ENCODE peak calls at places on chromosomes 7 and 10, in seven cellular contexts. L is HCT116, B is PC-3, O is SK-N-SH, I is GM23338, H is MM.1S, Z is neural progenitor cell. Q is an unnamed sample.

GRCh38 chr10:125213541-125214282 is 53.3 kb upstream of the CTBP2 start:
- DNase-seq in L (no peak), B (no peak), O (no peak), I (no peak), H (no peak), Z (no peak), Q (no peak)

GRCh38 chr7:50864694-50865093 is 82.0 kb upstream of the GRB10 start:
- DNase-seq in L (no peak), B (no peak), O (no peak), I (no peak), H (no peak), Z (peak), Q (no peak)

GRCh38 chr7:116271161-116271979 is 61.0 kb downstream of the TES start:
- DNase-seq in L (no peak), B (no peak), O (no peak), I (no peak), H (no peak), Z (no peak), Q (peak)

GRCh38 chr10:11639346-11639745 is 27.9 kb upstream of the USP6NL start:
- DNase-seq in L (no peak), B (no peak), O (no peak), I (no peak), H (no peak), Z (no peak), Q (no peak)

GRCh38 chr10:58175990-58176910 is 91.4 kb downstream of the IPMK start:
- DNase-seq in L (no peak), B (peak), O (no peak), I (peak), H (no peak), Z (peak), Q (peak)

GRCh38 chr10:121608669-121609190 is 10.5 kb upstream of the FGFR2 start:
- DNase-seq in L (peak), B (peak), O (peak), I (peak), H (peak), Z (peak), Q (peak)

GRCh38 chr10:35000936-35001335 is 89.2 kb downstream of the CUL2 start:
- DNase-seq in L (no peak), B (no peak), O (no peak), I (peak), H (no peak), Z (no peak), Q (no peak)

GRCh38 chr7:125930848-125931247 is 1001.2 kb upstream of the POT1 start:
- DNase-seq in L (no peak), B (no peak), O (no peak), I (no peak), H (no peak), Z (no peak), Q (no peak)

GRCh38 chr7:127874951-127875608 is 156.2 kb downstream of the LRRC4 start:
- DNase-seq in L (no peak), B (no peak), O (no peak), I (no peak), H (no peak), Z (no peak), Q (peak)

GRCh38 chr10:15169555-15170407 is 1.3 kb upstream of the NMT2 start:
- DNase-seq in L (no peak), B (no peak), O (no peak), I (no peak), H (no peak), Z (peak), Q (no peak)

GRCh38 chr10:31618541-31619291 is 299.7 kb downstream of the ZEB1 start:
- DNase-seq in L (no peak), B (no peak), O (no peak), I (no peak), H (no peak), Z (no peak), Q (peak)

GRCh38 chr7:82677493-82677892 is 233.9 kb upstream of the CACNA2D1 start:
- DNase-seq in L (no peak), B (no peak), O (no peak), I (no peak), H (peak), Z (no peak), Q (peak)

GRCh38 chr7:116101709-116102108 is 71.1 kb upstream of the TFEC start:
- DNase-seq in L (no peak), B (peak), O (no peak), I (no peak), H (no peak), Z (no peak), Q (peak)

GRCh38 chr7:158082761-158083160 is 504.9 kb downstream of the PTPRN2 start:
- DNase-seq in L (no peak), B (no peak), O (no peak), I (no peak), H (no peak), Z (no peak), Q (no peak)

DNA sequence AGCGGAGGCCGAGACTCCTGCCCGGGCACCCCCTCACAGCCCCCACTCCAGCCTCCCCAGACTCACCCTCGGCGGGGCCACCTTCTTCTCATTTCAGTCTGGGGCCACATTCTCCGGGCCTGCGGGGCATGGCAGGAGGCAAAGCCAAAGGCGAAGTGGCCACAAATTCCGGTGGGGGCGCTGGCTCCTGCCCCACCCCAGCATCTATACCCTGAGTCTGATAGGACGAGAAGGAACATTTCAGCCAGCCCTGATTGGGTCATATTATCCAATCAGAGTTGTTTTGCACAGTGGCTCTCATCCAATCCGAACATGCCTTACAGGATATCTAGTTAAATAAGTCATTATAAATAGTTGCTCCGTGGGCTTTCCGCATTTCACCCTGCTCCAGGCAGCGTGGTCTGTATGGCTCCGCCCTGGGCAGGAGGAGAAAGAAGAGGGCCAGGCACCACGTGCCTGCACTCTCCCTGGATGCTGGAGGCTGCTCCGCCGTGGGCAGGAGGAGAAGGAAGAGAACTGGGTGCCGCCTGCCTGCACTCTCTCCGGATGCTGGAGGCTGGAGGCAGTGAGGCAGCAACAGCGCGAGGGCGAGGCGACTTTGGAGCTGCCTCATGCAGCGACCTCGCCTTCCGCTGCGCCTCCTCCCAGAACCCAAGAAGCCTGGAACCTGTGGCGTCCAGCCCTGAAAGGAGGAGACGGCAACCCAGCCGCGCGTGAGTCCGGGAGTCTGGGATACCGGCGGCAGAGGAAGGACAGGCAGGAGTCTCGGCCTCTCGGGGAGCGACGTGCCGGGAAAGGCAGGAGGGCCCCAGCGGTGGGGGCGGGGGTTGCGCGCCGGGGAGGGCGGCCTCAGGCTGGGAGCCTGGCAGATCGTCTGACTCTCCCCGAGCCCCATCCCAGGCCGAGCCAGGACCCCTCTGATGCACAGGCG is 162.9 kb downstream of the ZNF33B start:
- DNase-seq in L (peak), B (peak), O (peak), I (peak), H (no peak), Z (no peak), Q (peak)
- TF ChIP-seq EZH2phosphoT487 in L (no peak), B (no peak), O (no peak), I (no peak), H (no peak), Z (no peak), Q (no peak)

DNA sequence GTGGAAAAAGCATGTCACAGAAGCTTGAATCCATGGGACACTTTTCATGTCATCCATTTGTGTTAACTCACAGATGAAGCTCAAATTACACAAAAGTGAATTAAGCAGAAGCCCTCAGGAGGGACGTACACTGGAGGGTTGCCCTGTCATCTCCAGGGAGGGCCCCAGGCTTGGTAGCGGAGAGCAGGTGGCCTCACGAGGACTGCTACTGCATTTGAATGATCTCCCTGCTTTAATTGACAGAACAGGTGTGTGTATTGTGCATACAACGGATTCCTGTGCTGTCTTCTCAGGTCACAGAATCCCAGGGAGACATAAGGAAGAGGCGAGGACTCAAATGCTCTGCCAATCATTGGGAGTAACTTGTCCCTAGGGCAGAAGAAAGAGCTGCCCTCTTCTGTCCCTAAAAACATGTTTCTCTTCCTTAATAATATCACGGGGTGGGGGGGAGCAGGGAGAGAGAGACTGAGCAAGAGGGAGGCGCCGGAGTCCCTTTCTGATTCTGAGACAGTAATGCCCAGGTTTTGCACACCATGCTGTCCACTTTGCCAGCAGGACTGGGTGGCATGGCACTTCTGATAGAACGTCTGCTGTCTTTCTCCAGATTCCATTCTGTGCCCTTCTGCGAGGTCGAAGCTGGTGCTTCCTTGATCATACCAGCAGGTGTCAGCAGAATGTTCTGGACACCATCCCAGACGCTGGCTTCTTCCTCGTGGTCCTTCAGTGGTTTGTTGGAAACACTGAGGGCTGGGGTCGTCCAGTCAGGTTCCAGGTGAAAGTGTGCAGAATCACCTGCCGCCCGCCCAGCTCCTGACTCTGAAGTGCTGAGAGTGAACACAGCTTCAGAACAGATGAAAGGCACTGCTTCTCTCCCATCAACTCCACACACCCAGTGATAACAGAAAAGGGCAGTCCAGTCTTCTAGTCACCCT is 26.1 kb upstream of the RASGEF1A start:
- DNase-seq in L (peak), B (peak), O (peak), I (peak), H (peak), Z (peak), Q (peak)
- TF ChIP-seq EZH2phosphoT487 in L (no peak), B (no peak), O (no peak), I (no peak), H (no peak), Z (no peak), Q (no peak)

GRCh38 chr7:106033735-106034134 is 70.7 kb downstream of the CDHR3 start:
- DNase-seq in L (no peak), B (no peak), O (no peak), I (no peak), H (no peak), Z (no peak), Q (no peak)
- TF ChIP-seq EZH2phosphoT487 in L (no peak), B (no peak), O (no peak), I (no peak), H (no peak), Z (no peak), Q (no peak)

GRCh38 chr10:113681533-113682470 is 2.1 kb downstream of the CASP7 start:
- DNase-seq in L (no peak), B (no peak), O (no peak), I (no peak), H (no peak), Z (no peak), Q (peak)

GRCh38 chr10:113683300-113683699 is 3.6 kb downstream of the CASP7 start:
- DNase-seq in L (no peak), B (no peak), O (no peak), I (no peak), H (no peak), Z (no peak), Q (no peak)

GRCh38 chr10:113680172-113681111 is 730 bp downstream of the CASP7 start:
- DNase-seq in L (no peak), B (peak), O (no peak), I (peak), H (peak), Z (no peak), Q (peak)

DNA sequence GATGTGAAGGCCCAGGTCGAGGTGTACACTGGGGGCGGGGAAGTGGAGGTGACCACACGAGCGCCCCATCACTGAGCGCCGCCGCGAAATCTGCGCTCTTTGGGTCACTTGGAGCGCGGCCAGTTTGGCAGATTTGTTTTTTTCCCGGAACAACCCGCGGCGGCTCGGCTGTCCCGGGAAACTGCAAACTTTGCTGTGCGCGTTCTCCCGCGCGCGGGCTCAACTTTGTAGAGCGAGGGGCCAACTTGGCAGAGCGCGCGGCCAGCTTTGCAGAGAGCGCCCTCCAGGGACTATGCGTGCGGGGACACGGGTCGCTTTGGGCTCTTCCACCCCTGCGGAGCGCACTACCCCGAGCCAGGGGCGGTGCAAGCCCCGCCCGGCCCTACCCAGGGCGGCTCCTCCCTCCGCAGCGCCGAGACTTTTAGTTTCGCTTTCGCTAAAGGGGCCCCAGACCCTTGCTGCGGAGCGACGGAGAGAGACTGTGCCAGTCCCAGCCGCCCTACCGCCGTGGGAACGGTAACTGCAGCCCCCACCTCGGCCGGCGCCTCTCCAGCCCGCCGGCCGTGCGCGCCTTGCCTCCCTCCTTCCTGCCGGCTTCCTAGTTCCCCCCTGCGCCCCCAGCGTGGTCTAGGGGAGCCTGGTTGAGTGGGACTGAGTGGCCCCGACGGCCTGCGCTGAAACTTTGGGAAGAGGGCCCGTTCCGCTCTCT is at the start of gene CASP7:
- DNase-seq in L (peak), B (peak), O (peak), I (peak), H (peak), Z (peak), Q (peak)
- TF ChIP-seq EZH2phosphoT487 in L (no peak), B (no peak), O (no peak), I (no peak), H (no peak), Z (no peak), Q (no peak)

DNA sequence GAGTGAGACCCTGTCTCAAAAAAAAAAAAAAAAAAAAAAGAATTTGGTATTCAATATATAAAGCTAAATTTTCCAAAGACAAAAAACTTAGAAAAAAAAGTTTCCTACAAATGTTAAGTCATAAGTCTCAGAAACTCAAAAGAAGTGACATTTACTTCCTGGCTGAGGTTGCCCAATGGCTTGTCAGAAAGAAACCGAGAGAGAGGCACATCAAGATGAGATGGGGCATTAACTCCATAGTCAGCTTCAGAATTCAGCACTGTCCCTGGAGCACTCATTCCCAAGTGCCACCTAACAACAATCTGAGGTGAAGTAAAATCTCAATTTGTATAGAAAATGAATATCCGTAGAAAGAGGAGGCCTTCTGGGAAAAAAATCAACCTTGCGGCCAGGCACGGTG is 6.8 kb upstream of the SPOCK2 start:
- DNase-seq in L (no peak), B (no peak), O (no peak), I (no peak), H (no peak), Z (no peak), Q (no peak)
- TF ChIP-seq EZH2phosphoT487 in L (no peak), B (no peak), O (no peak), I (no peak), H (no peak), Z (no peak), Q (no peak)

Q was measured in GM23248.